ENCODE peak calls at places on chromosomes 12 and 14, in four cellular contexts. One of them, this sample, is unnamed.

GRCh38 chr12:65526311-65526710 is 247.8 kb downstream of the MSRB3 start:
- DNase-seq in uterus: no peak
- DNase-seq in anterior cingulate cortex: no peak
- DNase-seq in stimulated activated CD4-positive, alpha-beta T cell treated with anti-CD3 and anti-CD28 coated beads, Interleukin-2, amount 100 ng/mL, for 24 hours: no peak
- DNase-seq in this sample: no peak

GRCh38 chr12:104303538-104304151 is at the start of gene EID3:
- DNase-seq in uterus: peak
- DNase-seq in anterior cingulate cortex: peak
- DNase-seq in stimulated activated CD4-positive, alpha-beta T cell treated with anti-CD3 and anti-CD28 coated beads, Interleukin-2, amount 100 ng/mL, for 24 hours: peak
- DNase-seq in this sample: peak

GRCh38 chr14:40292664-40293063 is 860.4 kb upstream of the FBXO33 start:
- DNase-seq in uterus: no peak
- DNase-seq in anterior cingulate cortex: no peak
- DNase-seq in stimulated activated CD4-positive, alpha-beta T cell treated with anti-CD3 and anti-CD28 coated beads, Interleukin-2, amount 100 ng/mL, for 24 hours: no peak
- DNase-seq in this sample: no peak

GRCh38 chr14:54839681-54840080 is 62.9 kb downstream of the GCH1 start:
- DNase-seq in uterus: peak
- DNase-seq in anterior cingulate cortex: no peak
- DNase-seq in stimulated activated CD4-positive, alpha-beta T cell treated with anti-CD3 and anti-CD28 coated beads, Interleukin-2, amount 100 ng/mL, for 24 hours: no peak
- DNase-seq in this sample: no peak

GRCh38 chr14:50523271-50524041 is 8.9 kb downstream of the MAP4K5 start:
- DNase-seq in uterus: no peak
- DNase-seq in anterior cingulate cortex: no peak
- DNase-seq in stimulated activated CD4-positive, alpha-beta T cell treated with anti-CD3 and anti-CD28 coated beads, Interleukin-2, amount 100 ng/mL, for 24 hours: no peak
- DNase-seq in this sample: no peak

GRCh38 chr14:33692762-33693161 is 258.1 kb downstream of the EGLN3 start:
- DNase-seq in uterus: no peak
- DNase-seq in anterior cingulate cortex: no peak
- DNase-seq in stimulated activated CD4-positive, alpha-beta T cell treated with anti-CD3 and anti-CD28 coated beads, Interleukin-2, amount 100 ng/mL, for 24 hours: no peak
- DNase-seq in this sample: no peak

GRCh38 chr12:122646568-122647220 is 56.5 kb downstream of the HCAR2 start:
- DNase-seq in uterus: no peak
- DNase-seq in anterior cingulate cortex: no peak
- DNase-seq in stimulated activated CD4-positive, alpha-beta T cell treated with anti-CD3 and anti-CD28 coated beads, Interleukin-2, amount 100 ng/mL, for 24 hours: peak
- DNase-seq in this sample: no peak

GRCh38 chr12:27095346-27095745 is 13.0 kb upstream of the C12orf71 start:
- DNase-seq in uterus: no peak
- DNase-seq in anterior cingulate cortex: no peak
- DNase-seq in stimulated activated CD4-positive, alpha-beta T cell treated with anti-CD3 and anti-CD28 coated beads, Interleukin-2, amount 100 ng/mL, for 24 hours: no peak
- DNase-seq in this sample: no peak

GRCh38 chr12:25811656-25812126 is 146.8 kb upstream of the RASSF8 start:
- DNase-seq in uterus: no peak
- DNase-seq in anterior cingulate cortex: no peak
- DNase-seq in stimulated activated CD4-positive, alpha-beta T cell treated with anti-CD3 and anti-CD28 coated beads, Interleukin-2, amount 100 ng/mL, for 24 hours: no peak
- DNase-seq in this sample: no peak

GRCh38 chr12:130498589-130499385 is 161.1 kb downstream of the PIWIL1 start:
- DNase-seq in uterus: no peak
- DNase-seq in anterior cingulate cortex: no peak
- DNase-seq in stimulated activated CD4-positive, alpha-beta T cell treated with anti-CD3 and anti-CD28 coated beads, Interleukin-2, amount 100 ng/mL, for 24 hours: no peak
- DNase-seq in this sample: no peak

GRCh38 chr12:120019942-120020341 is 30.9 kb downstream of the BICDL1 start:
- DNase-seq in uterus: no peak
- DNase-seq in anterior cingulate cortex: no peak
- DNase-seq in stimulated activated CD4-positive, alpha-beta T cell treated with anti-CD3 and anti-CD28 coated beads, Interleukin-2, amount 100 ng/mL, for 24 hours: no peak
- DNase-seq in this sample: no peak

GRCh38 chr14:104086661-104087461 is 1.4 kb downstream of the ASPG start:
- DNase-seq in uterus: peak
- DNase-seq in anterior cingulate cortex: no peak
- DNase-seq in stimulated activated CD4-positive, alpha-beta T cell treated with anti-CD3 and anti-CD28 coated beads, Interleukin-2, amount 100 ng/mL, for 24 hours: no peak
- DNase-seq in this sample: peak

GRCh38 chr12:94147991-94148840 is at the start of gene PLXNC1:
- DNase-seq in uterus: peak
- DNase-seq in anterior cingulate cortex: no peak
- DNase-seq in stimulated activated CD4-positive, alpha-beta T cell treated with anti-CD3 and anti-CD28 coated beads, Interleukin-2, amount 100 ng/mL, for 24 hours: peak
- DNase-seq in this sample: no peak

GRCh38 chr12:54933381-54933780 is 51.2 kb downstream of the TESPA1 start:
- DNase-seq in uterus: no peak
- DNase-seq in anterior cingulate cortex: no peak
- DNase-seq in stimulated activated CD4-positive, alpha-beta T cell treated with anti-CD3 and anti-CD28 coated beads, Interleukin-2, amount 100 ng/mL, for 24 hours: no peak
- DNase-seq in this sample: no peak

GRCh38 chr14:37598085-37598972 is 2.9 kb downstream of the TTC6 start:
- DNase-seq in uterus: no peak
- DNase-seq in anterior cingulate cortex: no peak
- DNase-seq in stimulated activated CD4-positive, alpha-beta T cell treated with anti-CD3 and anti-CD28 coated beads, Interleukin-2, amount 100 ng/mL, for 24 hours: no peak
- DNase-seq in this sample: no peak

GRCh38 chr12:52244615-52244994 is 11.6 kb downstream of the KRT7 start:
- DNase-seq in uterus: no peak
- DNase-seq in anterior cingulate cortex: no peak
- DNase-seq in stimulated activated CD4-positive, alpha-beta T cell treated with anti-CD3 and anti-CD28 coated beads, Interleukin-2, amount 100 ng/mL, for 24 hours: no peak
- DNase-seq in this sample: no peak

GRCh38 chr14:30779210-30779609 is 95.1 kb upstream of the COCH start:
- DNase-seq in uterus: no peak
- DNase-seq in anterior cingulate cortex: no peak
- DNase-seq in stimulated activated CD4-positive, alpha-beta T cell treated with anti-CD3 and anti-CD28 coated beads, Interleukin-2, amount 100 ng/mL, for 24 hours: no peak
- DNase-seq in this sample: no peak

GRCh38 chr12:64671682-64672081 is 61.4 kb downstream of the RASSF3 start:
- DNase-seq in uterus: no peak
- DNase-seq in anterior cingulate cortex: no peak
- DNase-seq in stimulated activated CD4-positive, alpha-beta T cell treated with anti-CD3 and anti-CD28 coated beads, Interleukin-2, amount 100 ng/mL, for 24 hours: no peak
- DNase-seq in this sample: no peak

GRCh38 chr12:123599721-123600120 is 2.2 kb upstream of the DDX55 start:
- DNase-seq in uterus: no peak
- DNase-seq in anterior cingulate cortex: no peak
- DNase-seq in stimulated activated CD4-positive, alpha-beta T cell treated with anti-CD3 and anti-CD28 coated beads, Interleukin-2, amount 100 ng/mL, for 24 hours: no peak
- DNase-seq in this sample: no peak

This sample was measured in globus pallidus.